ENCODE peak calls at places on chromosomes 4 and X, in six cellular contexts. Q is tibial artery, U is stomach, S is heart right ventricle, T is Karpas-422, P is DND-41. J is an unnamed sample.

GRCh38 chr4:26911254-26911653 is 50.6 kb downstream of the STIM2 start:
- DNase-seq in S (no peak), U (no peak), P (no peak), Q (no peak), T (no peak), J (no peak)

GRCh38 chr4:139720806-139721205 is 55.2 kb downstream of the MGST2 start:
- DNase-seq in Q (no peak), U (no peak), T (no peak), P (no peak), S (no peak), J (no peak)

GRCh38 chr4:180084561-180084960 is 2158.6 kb upstream of the TENM3 start:
- DNase-seq in T (no peak), S (no peak), Q (no peak), P (no peak), U (no peak), J (no peak)

GRCh38 chr4:110510955-110511544 is 35.1 kb downstream of the ENPEP start:
- DNase-seq in P (no peak), S (no peak), Q (no peak), T (peak; percentile 88), U (no peak), J (peak; percentile 46)

GRCh38 chr4:165384608-165385007 is 5.8 kb downstream of the CPE start:
- DNase-seq in P (no peak), Q (no peak), S (no peak), U (no peak), T (peak; percentile 57), J (no peak)

GRCh38 chr4:186953601-186954260 is 230.1 kb upstream of the FAT1 start:
- DNase-seq in U (no peak), T (no peak), P (no peak), S (peak; percentile 21), Q (no peak), J (no peak)

GRCh38 chrX:34299451-34299967 is 167.4 kb upstream of the FAM47A start:
- DNase-seq in T (no peak), Q (no peak), P (no peak), U (no peak), S (no peak), J (no peak)

GRCh38 chrX:118736394-118737010 is 9.1 kb downstream of the IL13RA1 start:
- DNase-seq in Q (no peak), T (no peak), P (no peak), S (no peak), U (no peak), J (no peak)

GRCh38 chrX:49761481-49761880 is 65.7 kb upstream of the PAGE1 start:
- DNase-seq in S (no peak), T (peak; percentile 65), U (no peak), P (peak; percentile 5), Q (no peak), J (no peak)

GRCh38 chr4:94516067-94516466 is 64.3 kb downstream of the PDLIM5 start:
- DNase-seq in U (no peak), S (no peak), P (no peak), T (no peak), Q (no peak), J (no peak)

GRCh38 chrX:38347136-38347535 is 5.3 kb upstream of the OTC start:
- DNase-seq in T (no peak), S (no peak), Q (no peak), P (no peak), U (no peak), J (no peak)

GRCh38 chr4:165301833-165302232 is 25.6 kb upstream of the MSMO1 start:
- DNase-seq in U (no peak), T (peak; percentile 59), Q (no peak), P (peak; percentile 43), S (no peak), J (peak; percentile 23)

GRCh38 chrX:102846544-102847236 is 90.4 kb upstream of the RAB40AL start:
- DNase-seq in U (no peak), P (no peak), S (no peak), T (no peak), Q (no peak), J (no peak)

GRCh38 chr4:2363056-2363719 is 55.3 kb downstream of the ZFYVE28 start:
- DNase-seq in T (no peak), P (no peak), U (peak; percentile 78), S (no peak), Q (no peak), J (no peak)

GRCh38 chr4:74379912-74380311 is 15.0 kb downstream of the EREG start:
- DNase-seq in S (no peak), U (no peak), Q (no peak), T (no peak), P (no peak), J (no peak)

GRCh38 chrX:3191821-3192220 is 150.6 kb downstream of the ARSF start:
- DNase-seq in U (no peak), P (no peak), Q (no peak), S (no peak), T (no peak), J (no peak)

GRCh38 chrX:13892856-13893255 is 76.0 kb upstream of the GPM6B start:
- DNase-seq in S (no peak), Q (no peak), P (no peak), T (no peak), U (no peak), J (no peak)

GRCh38 chrX:53714580-53715335 is 28.2 kb upstream of the HUWE1 start:
- DNase-seq in T (no peak), P (peak; percentile 83), U (peak; percentile 66), Q (no peak), S (no peak), J (peak; percentile 7)

GRCh38 chr4:73406548-73406875 is 2.4 kb downstream of the ALB start:
- DNase-seq in T (no peak), Q (no peak), U (no peak), P (no peak), S (no peak), J (no peak)

GRCh38 chr4:7892212-7893019 is 47.2 kb downstream of the AFAP1 start:
- DNase-seq in P (no peak), U (no peak), Q (no peak), T (no peak), S (no peak), J (no peak)
- H3K4me3 ChIP-seq in P (no peak overlapping the region), U (no peak overlapping the region), Q (no peak overlapping the region), T (no peak overlapping the region), S (no peak overlapping the region), J (no peak overlapping the region)

GRCh38 chr4:36461344-36461743 is 179.9 kb downstream of the DTHD1 start:
- DNase-seq in T (no peak), Q (no peak), P (no peak), U (no peak), S (no peak), J (no peak)
- H3K4me1 ChIP-seq in T (no peaks in the 10 kb centered on the region), Q (no peaks in the 10 kb centered on the region), P (no peaks in the 10 kb centered on the region), U (no peaks in the 10 kb centered on the region), S (no peaks in the 10 kb centered on the region), J (no peaks in the 10 kb centered on the region)

GRCh38 chr4:157992038-157992706 is 180.7 kb downstream of the GASK1B start:
- DNase-seq in S (no peak), T (peak; percentile 91), Q (no peak), U (no peak), P (peak; percentile 5), J (no peak)
- H3K4me3 ChIP-seq in S (peak overlapping the region; percentile 46), T (no peak overlapping the region), Q (peak overlapping the region; percentile 39), U (no peak overlapping the region), P (no peak overlapping the region), J (peak overlapping the region; percentile 19)

GRCh38 chrX:72051589-72051988 is 80.1 kb downstream of the RTL5 start:
- DNase-seq in S (no peak), U (no peak), T (no peak), P (no peak), Q (no peak), J (no peak)
- H3K4me1 ChIP-seq in S (peaks cover 4% of the 10 kb centered on the region), U (peaks cover 26% of the 10 kb centered on the region), T (no peaks in the 10 kb centered on the region), P (no peaks in the 10 kb centered on the region), Q (no peaks in the 10 kb centered on the region), J (peaks cover 5% of the 10 kb centered on the region)

GRCh38 chrX:155053656-155054055 is 17.3 kb downstream of the CMC4 start:
- DNase-seq in S (no peak), P (no peak), U (no peak), T (no peak), Q (no peak), J (no peak)

GRCh38 chrX:155056471-155056870 is 14.5 kb downstream of the CMC4 start:
- DNase-seq in Q (no peak), S (no peak), P (no peak), T (no peak), U (no peak), J (no peak)

GRCh38 chrX:155055494-155055893 is 15.4 kb downstream of the CMC4 start:
- DNase-seq in P (no peak), S (no peak), U (no peak), T (no peak), Q (no peak), J (no peak)

GRCh38 chrX:155054255-155054654 is 16.7 kb downstream of the CMC4 start:
- DNase-seq in T (no peak), P (no peak), Q (no peak), S (no peak), U (no peak), J (no peak)

GRCh38 chrX:155056877-155057792 is 13.8 kb downstream of the CMC4 start:
- DNase-seq in T (peak; percentile 79), U (peak; percentile 68), P (peak; percentile 53), S (peak; percentile 50), Q (peak; percentile 77), J (peak; percentile 36)
- H3K4me3 ChIP-seq in T (peak overlapping the region; percentile 21), U (peak overlapping the region; percentile 22), P (no peak overlapping the region), S (peak overlapping the region; percentile 13), Q (peak overlapping the region; percentile 22), J (peak overlapping the region; percentile 47)

GRCh38 chr4:129708776-129709175 is 612.8 kb downstream of the C4orf33 start:
- DNase-seq in Q (no peak), S (no peak), P (no peak), T (no peak), U (no peak), J (peak; percentile 40)
- H3K4me1 ChIP-seq in Q (no peaks in the 10 kb centered on the region), S (no peaks in the 10 kb centered on the region), P (peaks cover 24% of the 10 kb centered on the region), T (no peaks in the 10 kb centered on the region), U (no peaks in the 10 kb centered on the region), J (no peaks in the 10 kb centered on the region)

GRCh38 chr4:159197885-159198269 is 95.0 kb downstream of the RAPGEF2 start:
- DNase-seq in S (no peak), P (no peak), Q (no peak), U (no peak), T (no peak), J (no peak)

GRCh38 chr4:159201168-159201567 is 98.3 kb downstream of the RAPGEF2 start:
- DNase-seq in S (no peak), P (no peak), U (no peak), T (no peak), Q (no peak), J (no peak)

GRCh38 chr4:159195400-159195799 is 92.5 kb downstream of the RAPGEF2 start:
- DNase-seq in S (no peak), U (no peak), Q (no peak), P (no peak), T (no peak), J (no peak)

GRCh38 chr4:159199827-159200226 is 96.9 kb downstream of the RAPGEF2 start:
- DNase-seq in S (no peak), T (no peak), P (no peak), Q (no peak), U (no peak), J (no peak)

DNA sequence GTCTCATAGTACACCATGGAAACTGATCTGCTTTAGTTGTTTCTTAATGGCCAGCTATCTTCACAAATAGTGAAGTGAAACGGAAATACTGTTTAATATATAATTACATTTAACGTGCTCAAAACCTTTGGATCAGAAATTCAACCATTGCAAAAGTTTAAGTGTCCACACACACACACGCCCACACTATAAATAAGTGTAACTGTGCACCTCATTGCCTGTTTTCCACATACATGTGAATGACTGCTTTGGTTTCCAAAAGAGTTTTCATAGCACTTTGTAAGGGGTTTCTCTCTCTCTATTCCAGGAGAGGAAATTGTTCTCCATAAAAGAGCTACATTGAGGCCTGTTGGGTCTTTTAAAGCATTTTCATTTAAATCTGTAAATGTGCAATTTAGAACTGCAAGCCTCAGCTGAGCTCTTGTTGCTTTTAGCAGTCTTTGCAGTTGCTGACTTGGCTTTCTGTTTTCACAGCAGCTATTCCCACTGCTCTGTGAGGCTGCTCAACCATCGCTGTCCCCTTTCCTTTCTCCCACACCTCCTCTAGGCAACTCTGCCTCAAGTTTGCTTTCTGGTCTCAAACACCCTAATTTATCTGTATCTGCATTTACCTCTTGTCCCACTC is 94.5 kb downstream of the RAPGEF2 start:
- DNase-seq in Q (no peak), U (no peak), T (no peak), S (no peak), P (no peak), J (no peak)
- H3K4me3 ChIP-seq in Q (peak overlapping the region; percentile 20), U (no peak overlapping the region), T (no peak overlapping the region), S (peak overlapping the region; percentile 16), P (no peak overlapping the region), J (no peak overlapping the region)